ENCODE peak calls at places on chromosomes 3 and 15, in five cellular contexts. T is body of pancreas, F is pancreas, P is heart right ventricle, O is neural progenitor cell. B is an unnamed sample.

GRCh38 chr15:68543546-68544008 is 35.2 kb upstream of the CORO2B start:
- DNase-seq in T (no peak), P (peak; percentile 32), F (no peak), O (no peak), B (peak; percentile 56)

GRCh38 chr3:61356678-61357077 is 105.4 kb upstream of the FHIT start:
- DNase-seq in P (no peak), F (no peak), O (no peak), T (no peak), B (no peak)

GRCh38 chr15:47918877-47919276 is 201.6 kb downstream of the SEMA6D start:
- DNase-seq in F (no peak), P (no peak), T (no peak), O (no peak), B (no peak)

GRCh38 chr3:53238051-53238850 is 17.6 kb downstream of the TKT start:
- DNase-seq in F (peak; percentile 73), P (no peak), O (no peak), T (no peak), B (peak; percentile 74)

GRCh38 chr15:91199511-91199910 is 99.5 kb downstream of the SV2B start:
- DNase-seq in O (no peak), T (no peak), F (no peak), P (no peak), B (no peak)

GRCh38 chr3:196288141-196288460 is 575 bp upstream of the PCYT1A start:
- DNase-seq in T (no peak), O (no peak), F (no peak), P (no peak), B (no peak)

GRCh38 chr3:136731274-136731884 is 20.8 kb downstream of the STAG1 start:
- DNase-seq in F (no peak), T (no peak), O (no peak), P (no peak), B (no peak)

GRCh38 chr3:128427872-128428822 is 38.5 kb downstream of the DNAJB8 start:
- DNase-seq in P (no peak), F (no peak), O (peak; percentile 50), T (no peak), B (no peak)

GRCh38 chr3:59133350-59133749 is 83.5 kb upstream of the CFAP20DC start:
- DNase-seq in T (no peak), O (no peak), F (no peak), P (no peak), B (no peak)

GRCh38 chr3:136699271-136699828 is 52.8 kb downstream of the STAG1 start:
- DNase-seq in T (no peak), P (no peak), O (peak; percentile 7), F (no peak), B (no peak)

GRCh38 chr3:105907790-105908189 is 39.0 kb upstream of the CBLB start:
- DNase-seq in P (no peak), O (no peak), T (no peak), F (no peak), B (no peak)

GRCh38 chr3:177816667-177817208 is 619.5 kb upstream of the TBL1XR1 start:
- DNase-seq in F (no peak), O (no peak), P (no peak), T (no peak), B (no peak)

GRCh38 chr3:178202199-178202598 is 334.0 kb upstream of the KCNMB2 start:
- DNase-seq in T (no peak), O (no peak), F (no peak), P (no peak), B (no peak)

GRCh38 chr3:29695201-29695904 is 414.5 kb downstream of the RBMS3 start:
- DNase-seq in O (no peak), P (no peak), T (no peak), F (no peak), B (no peak)

GRCh38 chr15:55546718-55547117 is 38.7 kb upstream of the DNAAF4 start:
- DNase-seq in F (no peak), P (no peak), O (no peak), T (no peak), B (no peak)

GRCh38 chr15:59255647-59256380 is 49.2 kb downstream of the LDHAL6B start:
- DNase-seq in T (no peak), P (no peak), F (no peak), O (no peak), B (no peak)

GRCh38 chr3:143885803-143886427 is 37.6 kb upstream of the SLC9A9 start:
- DNase-seq in F (no peak), T (peak; percentile 15), P (no peak), O (peak; percentile 53), B (no peak)

GRCh38 chr3:146543461-146544012 is 870 bp downstream of the PLSCR1 start:
- DNase-seq in O (no peak), P (no peak), F (no peak), T (peak; percentile 33), B (no peak)

GRCh38 chr15:66233487-66234415 is 19.8 kb downstream of the MEGF11 start:
- DNase-seq in F (no peak), P (no peak), O (peak; percentile 63), T (no peak), B (no peak)

GRCh38 chr15:97976129-97976528 is 15.6 kb downstream of the ARRDC4 start:
- DNase-seq in P (no peak), T (no peak), O (no peak), F (no peak), B (no peak)

GRCh38 chr3:195768414-195768813 is 43.3 kb downstream of the MUC4 start:
- DNase-seq in F (no peak), P (no peak), T (no peak), O (no peak), B (no peak)

GRCh38 chr15:89196241-89196640 is 25.1 kb downstream of the RLBP1 start:
- DNase-seq in P (no peak), T (no peak), O (no peak), F (no peak), B (no peak)
- H3K27ac ChIP-seq in P (no peak overlapping the region), T (peak overlapping the region; percentile 85), O (no peak overlapping the region), F (no peak overlapping the region), B (no peak overlapping the region)

GRCh38 chr3:72996121-72996472 is 514 bp upstream of the PPP4R2 start:
- DNase-seq in O (no peak), P (peak; percentile 23), T (peak; percentile 24), F (peak; percentile 60), B (peak; percentile 34)

GRCh38 chr3:72990701-72991395 is 5.8 kb upstream of the PPP4R2 start:
- DNase-seq in T (no peak), P (no peak), O (no peak), F (no peak), B (no peak)

GRCh38 chr3:72995337-72995736 is 1.3 kb upstream of the PPP4R2 start:
- DNase-seq in P (no peak), T (peak; percentile 16), O (no peak), F (no peak), B (no peak)

GRCh38 chr3:72991522-72991921 is 5.1 kb upstream of the PPP4R2 start:
- DNase-seq in T (no peak), P (no peak), F (no peak), O (no peak), B (no peak)

GRCh38 chr3:72993391-72993790 is 3.2 kb upstream of the PPP4R2 start:
- DNase-seq in P (no peak), O (no peak), F (no peak), T (no peak), B (no peak)
- TF ChIP-seq CTCF in P (no peak), O (peak; percentile 15), F (no peak), T (no peak), B (no peak)

DNA sequence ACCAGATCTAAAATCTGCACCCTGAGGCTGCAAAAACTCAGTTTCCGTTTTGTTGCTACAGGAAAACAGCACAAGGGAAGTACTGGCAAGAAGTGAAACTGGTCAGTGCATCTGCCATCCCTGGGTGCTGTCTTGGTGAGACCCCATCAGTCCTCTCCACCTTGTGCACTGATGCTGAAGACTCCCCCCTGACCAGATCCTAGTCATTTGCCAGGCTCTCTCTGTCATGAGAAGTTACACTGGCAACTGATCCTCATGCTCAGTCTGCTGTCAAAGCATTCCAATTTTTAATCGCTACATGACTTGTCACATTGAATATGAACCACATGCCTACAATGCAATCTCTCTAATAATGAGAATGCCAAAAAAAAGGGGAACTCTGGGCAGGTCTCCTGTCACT is 296.5 kb downstream of the ZIC1 start:
- DNase-seq in T (no peak), O (no peak), P (no peak), F (no peak), B (no peak)
- H3K4me3 ChIP-seq in T (no peak overlapping the region), O (no peak overlapping the region), P (no peak overlapping the region), F (no peak overlapping the region), B (no peak overlapping the region)

DNA sequence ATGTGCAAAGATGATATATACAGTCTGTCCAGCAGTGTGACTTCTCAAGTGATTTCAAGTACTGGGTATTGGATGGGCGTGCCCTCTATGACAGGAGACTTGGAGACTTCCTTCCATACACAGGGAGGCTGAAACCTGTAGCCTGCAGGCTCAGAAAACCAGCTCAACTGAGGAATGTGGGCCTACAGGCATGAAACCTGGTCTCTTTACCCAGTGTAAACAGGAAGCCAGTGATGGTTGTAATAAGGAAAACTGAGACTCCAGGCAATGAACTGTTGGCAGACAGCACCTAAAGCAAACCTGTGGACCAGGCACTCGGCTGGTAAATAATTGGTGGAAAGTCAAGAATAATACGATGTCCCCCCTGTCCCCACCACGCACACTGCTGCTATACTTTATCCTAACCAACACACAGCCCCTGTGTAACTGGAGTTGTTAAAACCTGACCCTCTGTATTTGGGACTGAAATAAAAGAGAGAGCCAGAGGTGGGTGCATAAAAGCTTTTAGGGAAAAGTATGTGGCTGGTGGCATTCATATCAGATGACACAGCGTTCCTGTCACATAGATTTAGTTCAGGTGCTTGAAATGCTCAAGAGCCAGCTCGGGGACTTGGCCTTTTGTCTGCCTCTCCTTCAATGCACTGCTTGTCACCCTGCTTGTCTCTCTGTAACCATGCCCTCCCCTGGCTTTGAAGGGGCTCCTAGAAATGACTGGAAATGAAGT is 144.7 kb downstream of the TPRG1 start:
- DNase-seq in P (no peak), O (no peak), T (no peak), F (no peak), B (peak; percentile 43)
- H3K27ac ChIP-seq in P (no peak overlapping the region), O (no peak overlapping the region), T (no peak overlapping the region), F (no peak overlapping the region), B (peak overlapping the region; percentile 46)

GRCh38 chr3:76111808-76112207 is 326.5 kb upstream of the ZNF717 start:
- DNase-seq in F (no peak), P (no peak), T (no peak), O (no peak), B (no peak)

GRCh38 chr3:76107935-76108570 is 322.7 kb upstream of the ZNF717 start:
- DNase-seq in F (no peak), O (peak; percentile 24), P (no peak), T (no peak), B (no peak)
- TF ChIP-seq CTCF in F (peak; percentile 10), O (peak; percentile 87), P (no peak), T (peak; percentile 41), B (peak; percentile 78)

DNA sequence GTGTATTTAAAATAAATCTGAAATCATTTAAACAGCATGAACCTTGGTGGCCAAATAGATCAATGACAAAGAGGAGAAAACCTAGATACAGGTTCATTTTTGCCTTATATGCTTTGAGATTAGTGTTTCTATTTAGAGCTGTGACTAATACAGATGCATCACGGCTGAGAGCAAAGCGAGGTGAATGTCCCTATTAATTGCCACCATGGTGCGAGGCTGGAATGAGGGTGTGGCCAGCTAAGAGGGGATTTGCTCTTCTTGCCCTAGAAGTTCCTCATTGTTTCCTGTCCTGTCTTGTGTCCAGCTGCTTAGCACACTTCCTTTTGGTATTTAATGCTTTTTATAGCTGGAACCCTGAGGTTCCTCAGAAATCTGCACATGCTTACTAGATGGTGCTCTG is 339.1 kb upstream of the RGMA start:
- DNase-seq in F (no peak), P (no peak), O (peak; percentile 47), T (no peak), B (no peak)
- H3K4me3 ChIP-seq in F (no peak overlapping the region), P (no peak overlapping the region), O (no peak overlapping the region), T (no peak overlapping the region), B (no peak overlapping the region)

B was measured in left lung.